ENCODE peak calls at places on chromosomes 2 and 18, in seven cellular contexts. U is stomach, B is sigmoid colon, S is transverse colon, T is GM23338, L is prostate gland, P is K562. H is an unnamed sample. For H3K4me1, the result is how much of the 10 kb centered on the place peaks cover.

GRCh38 chr18:596288-596881 is 403 bp upstream of the CLUL1 start:
- DNase-seq in U (no peak), B (no peak), S (no peak), T (peak), L (peak), P (peak), H (peak)

GRCh38 chr2:20232837-20233207 is 7.9 kb upstream of the SDC1 start:
- DNase-seq in U (no peak), B (no peak), S (no peak), T (no peak), L (no peak), P (no peak), H (no peak)

GRCh38 chr18:2967820-2968219 is 45.1 kb downstream of the LPIN2 start:
- DNase-seq in U (no peak), B (no peak), S (no peak), T (peak), L (no peak), P (no peak), H (no peak)

GRCh38 chr2:3645745-3646389 is 12.1 kb upstream of the ALLC start:
- DNase-seq in U (no peak), B (peak), S (no peak), T (no peak), L (no peak), P (no peak), H (no peak)

GRCh38 chr18:48312066-48312465 is 97.1 kb downstream of the ZBTB7C start:
- DNase-seq in U (no peak), B (no peak), S (no peak), T (no peak), L (no peak), P (no peak), H (no peak)

GRCh38 chr18:62988467-62988866 is 273.1 kb downstream of the PHLPP1 start:
- DNase-seq in U (no peak), B (no peak), S (no peak), T (no peak), L (no peak), P (no peak), H (no peak)

GRCh38 chr2:54061272-54061671 is 54.1 kb upstream of the ACYP2 start:
- DNase-seq in U (no peak), B (no peak), S (no peak), T (no peak), L (no peak), P (no peak), H (no peak)

GRCh38 chr2:186607660-186608324 is 17.9 kb downstream of the ITGAV start:
- DNase-seq in U (no peak), B (no peak), S (no peak), T (no peak), L (no peak), P (no peak), H (no peak)

GRCh38 chr2:219416938-219417337 is 1.2 kb upstream of the DES start:
- DNase-seq in U (no peak), B (no peak), S (no peak), T (no peak), L (no peak), P (no peak), H (no peak)
- H3K4me1 ChIP-seq in U (under half), B (under half), S (under half), T (under half), L (under half), P (under half), H (under half)

GRCh38 chr2:238379096-238379810 is 47.5 kb upstream of the ASB1 start:
- DNase-seq in U (peak), B (no peak), S (no peak), T (no peak), L (no peak), P (no peak), H (peak)
- TF ChIP-seq POLR2AphosphoS5 in U (no peak), B (no peak), S (no peak), T (no peak), L (no peak), P (no peak), H (no peak)

GRCh38 chr2:10378189-10378588 is 69.9 kb downstream of the ODC1 start:
- DNase-seq in U (no peak), B (no peak), S (peak), T (no peak), L (no peak), P (no peak), H (no peak)

GRCh38 chr2:10375570-10376266 is 72.4 kb downstream of the ODC1 start:
- DNase-seq in U (no peak), B (no peak), S (no peak), T (no peak), L (no peak), P (no peak), H (no peak)

GRCh38 chr2:10377052-10377746 is 70.9 kb downstream of the ODC1 start:
- DNase-seq in U (no peak), B (no peak), S (no peak), T (no peak), L (no peak), P (no peak), H (no peak)

GRCh38 chr2:10380048-10380926 is 67.8 kb downstream of the ODC1 start:
- DNase-seq in U (no peak), B (no peak), S (no peak), T (no peak), L (no peak), P (no peak), H (no peak)

DNA sequence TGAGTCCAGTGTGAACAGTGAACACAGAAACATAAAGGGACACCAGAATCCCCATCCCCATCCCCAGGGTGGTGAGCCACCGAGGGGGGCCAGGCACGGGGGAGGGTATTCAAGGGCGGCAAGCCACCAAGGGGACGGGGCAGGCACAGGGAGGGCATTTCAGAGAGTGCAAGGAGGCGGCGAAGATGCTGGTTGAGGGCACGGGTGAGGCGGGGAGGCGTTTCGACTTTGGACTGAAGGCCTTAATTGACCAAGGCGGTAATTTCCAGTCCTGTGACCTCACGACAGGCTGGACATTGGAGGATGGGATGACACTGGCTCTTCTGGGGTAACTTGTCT is 70.4 kb downstream of the ODC1 start:
- DNase-seq in U (no peak), B (no peak), S (no peak), T (no peak), L (no peak), P (no peak), H (no peak)
- H3K4me1 ChIP-seq in U (half or more), B (under half), S (under half), T (under half), L (under half), P (under half), H (under half)

DNA sequence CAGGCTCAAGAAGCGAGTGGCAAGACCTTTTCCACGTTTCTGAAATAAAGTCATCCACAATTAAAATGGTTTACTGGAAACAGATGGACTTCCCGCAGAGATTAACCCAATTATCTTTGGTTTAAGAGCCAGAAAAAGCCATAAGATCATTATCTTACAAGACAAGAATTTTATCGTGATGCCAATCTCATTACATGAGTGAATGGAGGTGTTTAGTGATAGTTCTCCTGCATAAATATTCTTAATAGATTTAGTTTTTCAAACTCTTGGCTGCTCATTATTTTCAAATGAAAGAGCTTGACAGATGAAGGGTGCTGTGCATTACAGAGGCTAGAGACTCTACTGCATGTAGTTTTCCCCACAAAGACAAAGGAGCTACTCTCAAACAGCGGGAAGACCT is 1028.4 kb upstream of the PIK3C3 start:
- DNase-seq in U (no peak), B (no peak), S (no peak), T (no peak), L (no peak), P (no peak), H (no peak)
- TF ChIP-seq POLR2AphosphoS5 in U (no peak), B (no peak), S (no peak), T (no peak), L (no peak), P (no peak), H (no peak)

GRCh38 chr2:217905906-217906305 is 96.9 kb downstream of the TNS1 start:
- DNase-seq in U (no peak), B (no peak), S (no peak), T (no peak), L (no peak), P (no peak), H (no peak)
- H3K4me1 ChIP-seq in U (half or more), B (half or more), S (half or more), T (under half), L (under half), P (under half), H (half or more)

GRCh38 chr2:46164581-46165301 is 132.5 kb upstream of the EPAS1 start:
- DNase-seq in U (peak), B (peak), S (peak), T (no peak), L (no peak), P (no peak), H (no peak)
- TF ChIP-seq POLR2AphosphoS5 in U (peak), B (peak), S (no peak), T (no peak), L (no peak), P (no peak), H (peak)

DNA sequence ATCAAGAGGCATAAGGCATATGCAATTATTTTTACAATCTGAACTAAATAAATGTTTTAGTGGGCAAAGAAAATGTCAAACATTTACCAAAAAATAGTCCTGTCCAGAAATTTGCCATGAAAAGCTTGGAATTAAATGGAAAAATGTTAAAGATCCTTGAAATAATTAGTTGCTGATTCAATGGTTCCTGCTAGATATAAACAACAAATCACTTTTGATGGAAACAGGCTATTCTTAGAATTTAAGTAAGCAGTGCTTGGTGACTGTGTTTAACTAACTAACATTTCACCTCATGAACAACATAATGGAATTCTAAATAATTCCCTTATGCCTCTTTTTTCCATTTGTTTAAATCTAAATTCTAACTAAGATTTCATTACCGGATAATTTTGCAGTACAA is 3.9 kb downstream of the RND3 start:
- DNase-seq in U (no peak), B (no peak), S (no peak), T (no peak), L (no peak), P (no peak), H (no peak)
- H3K4me1 ChIP-seq in U (half or more), B (half or more), S (half or more), T (half or more), L (under half), P (under half), H (under half)

GRCh38 chr2:232493701-232494426 is 6.2 kb upstream of the ECEL1 start:
- DNase-seq in U (no peak), B (no peak), S (no peak), T (no peak), L (no peak), P (no peak), H (no peak)

GRCh38 chr2:232495292-232495691 is 7.7 kb upstream of the ECEL1 start:
- DNase-seq in U (no peak), B (no peak), S (no peak), T (no peak), L (no peak), P (no peak), H (no peak)

GRCh38 chr2:232498452-232498851 is 10.8 kb upstream of the ECEL1 start:
- DNase-seq in U (no peak), B (no peak), S (no peak), T (no peak), L (no peak), P (no peak), H (no peak)

GRCh38 chr2:232494542-232494941 is 6.9 kb upstream of the ECEL1 start:
- DNase-seq in U (no peak), B (no peak), S (no peak), T (no peak), L (no peak), P (no peak), H (no peak)

DNA sequence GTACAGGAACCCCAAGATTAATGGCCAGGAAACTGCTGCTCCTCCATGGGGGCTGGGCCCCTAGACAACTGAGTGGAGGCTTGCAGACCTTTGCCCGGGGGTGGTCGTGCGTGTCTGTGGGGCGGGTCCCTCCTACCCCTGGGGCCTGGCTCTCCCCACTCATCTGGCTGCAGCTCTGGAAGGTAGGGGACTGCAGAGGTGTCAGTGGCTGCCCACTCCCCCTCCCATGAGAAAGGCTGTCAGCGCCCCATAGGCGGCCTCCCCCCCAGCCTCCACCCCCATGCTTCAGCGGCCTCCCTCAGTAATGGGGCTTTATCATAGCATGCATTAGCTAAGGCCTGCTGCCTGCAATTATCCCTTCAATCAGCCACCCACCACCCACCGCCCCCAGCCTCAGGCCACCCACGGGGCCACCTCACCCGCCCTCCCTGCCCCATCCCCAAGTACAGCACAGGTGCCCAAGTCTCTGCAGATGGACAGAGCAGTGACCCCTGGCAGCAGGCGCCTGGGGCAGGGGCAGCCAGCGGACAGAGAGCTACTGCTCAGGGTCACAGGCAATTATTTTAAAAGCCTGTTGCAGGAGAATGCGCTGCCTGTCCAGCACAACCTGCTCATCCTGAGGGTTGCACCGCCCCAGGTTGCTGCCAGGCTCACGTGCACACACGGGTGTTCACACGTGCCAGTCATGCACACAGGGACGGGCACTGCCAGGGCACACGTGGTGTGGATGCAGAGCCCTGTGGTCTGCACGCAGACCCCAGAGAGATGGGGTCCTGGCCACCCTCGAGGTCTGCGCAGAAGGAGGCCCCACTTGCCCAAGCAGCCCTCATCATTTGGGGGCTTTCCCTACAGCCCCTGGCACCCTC is 9.1 kb upstream of the ECEL1 start:
- DNase-seq in U (no peak), B (no peak), S (no peak), T (no peak), L (no peak), P (no peak), H (no peak)
- TF ChIP-seq POLR2AphosphoS5 in U (no peak), B (no peak), S (no peak), T (no peak), L (no peak), P (no peak), H (no peak)

DNA sequence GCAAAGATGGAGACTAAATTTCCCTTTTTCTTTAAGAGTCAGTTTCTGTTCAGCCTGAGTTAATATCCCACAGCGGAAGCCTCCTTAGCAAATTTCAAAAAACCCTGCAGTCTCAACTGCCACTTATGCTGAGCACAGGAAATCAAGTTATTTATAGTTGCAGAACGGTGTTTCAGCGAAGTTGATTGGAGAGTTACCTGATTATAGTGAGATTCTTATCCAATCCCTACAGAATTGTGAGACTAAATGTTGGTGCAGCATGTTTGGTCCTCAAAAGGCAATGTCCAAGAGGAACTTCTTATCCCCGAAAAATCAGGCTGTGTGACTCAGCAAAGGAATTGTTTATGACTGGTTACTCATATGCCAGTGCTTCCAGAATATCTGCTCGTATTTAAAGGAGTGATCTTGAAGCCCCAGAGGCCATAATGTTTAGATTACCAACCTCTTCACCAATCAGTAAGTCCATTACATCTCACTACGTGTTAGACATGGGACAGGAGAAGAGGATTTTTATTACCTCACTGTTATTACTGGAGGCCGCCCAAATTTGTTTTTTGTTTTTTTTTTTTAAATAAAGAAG is 67.9 kb downstream of the LRRFIP1 start:
- DNase-seq in U (no peak), B (peak), S (no peak), T (no peak), L (no peak), P (no peak), H (no peak)
- H3K4me1 ChIP-seq in U (half or more), B (half or more), S (half or more), T (half or more), L (under half), P (under half), H (half or more)